ENCODE peak calls at places on chromosomes 11 and 22, in ten cellular contexts. K is uterus, E is Peyer's patch, A is transverse colon, S is heart left ventricle, O is spleen, I is prostate gland, F is ovary, Y is A549, J is gastrocnemius medialis. W is an unnamed sample.
A peak's percentile ranks its signal among the peaks of the same experiment; 100 is the strongest.

GRCh38 chr11:45423475-45424081 is 137.4 kb upstream of the SYT13 start:
- DNase-seq in F (no peak), K (no peak), A (no peak), I (no peak), E (no peak), J (no peak), Y (no peak), O (no peak), S (no peak), W (no peak)

GRCh38 chr11:31995525-31996123 is 95.2 kb upstream of the RCN1 start:
- DNase-seq in A (no peak), Y (peak; percentile 1), I (no peak), J (no peak), S (no peak), E (no peak), O (no peak), K (no peak), F (no peak), W (no peak)

GRCh38 chr22:45320326-45320976 is 10.7 kb downstream of the FAM118A start:
- DNase-seq in K (no peak), F (no peak), A (no peak), I (no peak), S (no peak), O (no peak), Y (no peak), E (no peak), J (no peak), W (no peak)

GRCh38 chr11:95985174-95985808 is 61.4 kb upstream of the MTMR2 start:
- DNase-seq in I (no peak), K (no peak), A (no peak), O (no peak), S (no peak), F (no peak), E (no peak), Y (peak; percentile 16), J (no peak), W (no peak)

GRCh38 chr22:31155425-31155824 is 4.6 kb upstream of the RNF185 start:
- DNase-seq in E (no peak), A (no peak), O (no peak), Y (no peak), I (no peak), J (no peak), K (no peak), F (no peak), S (no peak), W (no peak)

GRCh38 chr11:121521145-121522042 is 68.6 kb upstream of the SORL1-AS1 start:
- DNase-seq in F (no peak), Y (no peak), I (no peak), E (no peak), A (no peak), S (no peak), K (no peak), O (no peak), J (no peak), W (no peak)

GRCh38 chr11:2150206-2150847 is 10.7 kb downstream of the INS start:
- DNase-seq in S (no peak), I (no peak), F (no peak), E (no peak), A (no peak), J (no peak), K (no peak), O (no peak), Y (peak; percentile 72), W (no peak)

GRCh38 chr11:125272092-125272491 is 107.5 kb downstream of the PKNOX2 start:
- DNase-seq in O (no peak), J (no peak), Y (no peak), E (no peak), F (no peak), K (no peak), A (no peak), S (no peak), I (no peak), W (no peak)

GRCh38 chr11:75195164-75195962 is 44.5 kb downstream of the SLCO2B1 start:
- DNase-seq in K (peak; percentile 48), F (no peak), E (no peak), Y (no peak), A (peak; percentile 22), O (no peak), J (peak; percentile 58), S (peak; percentile 85), I (no peak), W (no peak)

GRCh38 chr22:38881464-38881871 is 9.5 kb upstream of the CBX6 start:
- DNase-seq in K (peak; percentile 81), S (peak; percentile 56), O (no peak), A (peak; percentile 54), F (peak; percentile 84), Y (no peak), J (peak; percentile 75), I (peak; percentile 75), E (no peak), W (no peak)

GRCh38 chr22:20486229-20486628 is 9.4 kb downstream of the KLHL22 start:
- DNase-seq in J (no peak), F (no peak), A (no peak), K (no peak), O (no peak), E (no peak), Y (no peak), I (no peak), S (no peak), W (no peak)

GRCh38 chr11:116224154-116224888 is 548.5 kb downstream of the BUD13 start:
- DNase-seq in F (no peak), O (no peak), I (peak; percentile 45), S (peak; percentile 36), E (peak; percentile 35), Y (peak; percentile 23), K (peak; percentile 28), A (peak; percentile 44), J (no peak), W (peak; percentile 16)

DNA sequence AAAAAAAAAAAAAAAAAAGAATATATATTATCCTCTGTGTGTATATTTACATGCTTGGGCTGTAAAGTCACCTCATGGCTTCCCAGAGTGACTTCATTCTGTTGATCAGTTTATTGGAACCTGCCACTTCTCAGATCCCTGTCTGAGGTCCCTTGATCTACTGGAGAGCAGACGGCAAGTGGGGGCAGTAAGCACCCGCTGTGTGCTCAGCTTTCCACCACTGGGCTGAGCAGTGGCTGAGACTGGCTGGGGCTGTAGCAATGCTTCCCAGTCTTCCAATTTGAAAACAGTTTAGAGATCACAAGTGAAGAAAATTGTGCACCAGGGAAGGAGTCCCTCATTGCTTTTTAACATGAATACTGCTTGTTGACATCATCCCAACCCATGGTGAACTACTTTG is 6.9 kb upstream of the RBM4B start:
- DNase-seq in I (no peak), J (no peak), F (no peak), A (no peak), S (no peak), O (no peak), K (no peak), Y (no peak), E (no peak), W (no peak)
- TF ChIP-seq POLR2A in I (no peak), J (no peak), F (no peak), A (no peak), S (no peak), O (no peak), K (no peak), Y (no peak), E (no peak), W (no peak)

DNA sequence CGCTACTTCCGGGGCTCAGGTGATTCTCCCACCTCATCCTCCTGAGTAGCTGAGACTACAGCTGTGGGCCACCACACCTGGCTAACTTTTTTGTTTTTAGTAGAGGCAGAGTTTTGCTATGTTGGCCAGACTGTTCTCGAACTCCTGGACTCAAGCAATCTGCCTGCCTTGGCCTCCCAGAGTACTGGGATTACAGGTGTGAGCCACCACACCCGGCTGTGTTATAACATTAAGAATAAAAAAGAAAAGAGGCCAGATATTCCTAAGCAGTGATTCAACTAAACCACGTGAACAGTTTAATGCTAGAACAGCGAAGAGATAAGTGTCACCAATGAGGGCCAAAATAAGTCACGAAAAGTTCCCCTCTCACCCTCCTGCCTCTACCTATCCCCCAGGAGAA is 3.7 kb downstream of the PRDM10 start:
- DNase-seq in F (no peak), S (no peak), J (no peak), E (no peak), O (no peak), K (no peak), I (no peak), A (no peak), Y (no peak), W (no peak)
- TF ChIP-seq POLR2A in F (no peak), S (no peak), J (no peak), E (no peak), O (no peak), K (no peak), I (no peak), A (no peak), Y (no peak), W (no peak)

DNA sequence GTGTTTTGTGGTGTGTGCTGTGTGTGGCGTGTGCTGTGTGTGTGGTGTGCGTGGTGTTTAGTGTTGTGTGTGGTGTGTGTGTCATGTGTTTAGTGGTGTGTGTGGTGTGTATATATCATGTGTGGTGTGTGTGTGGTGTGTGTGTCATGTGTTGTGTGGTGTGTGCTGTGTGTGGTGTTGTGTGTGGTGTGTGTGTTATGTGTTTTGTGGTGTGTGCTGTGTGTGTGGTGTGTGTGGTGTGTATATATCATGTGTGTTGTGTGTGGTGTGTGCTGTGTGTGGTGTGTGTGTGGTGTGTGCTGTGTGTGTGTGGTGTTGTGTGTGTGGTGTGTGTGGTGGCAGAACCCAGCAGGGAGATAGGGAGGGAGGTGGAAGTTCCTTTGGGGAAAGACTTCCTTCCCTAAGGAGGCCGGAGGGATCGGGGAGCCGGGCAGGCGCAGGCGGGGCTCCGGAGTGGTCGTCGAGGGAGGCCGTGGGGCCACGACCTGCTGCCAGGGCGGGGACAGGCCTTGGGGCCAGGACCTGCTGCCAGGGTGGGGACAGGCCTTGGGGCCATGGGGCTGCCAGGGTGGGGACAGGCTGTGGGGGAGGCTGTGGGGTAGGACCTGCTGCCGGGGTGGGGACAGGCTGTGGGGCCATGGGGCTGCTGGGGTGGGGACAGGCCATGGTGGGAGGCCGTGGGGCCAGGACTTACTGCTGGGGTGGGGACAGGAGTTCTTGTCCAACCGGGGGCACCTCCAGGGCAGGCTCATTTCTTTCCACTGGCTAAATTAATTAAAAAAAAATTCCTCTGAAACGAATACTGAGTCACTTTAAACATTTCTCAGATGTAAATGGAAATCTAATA is 15.2 kb downstream of the PIM3 start:
- DNase-seq in K (peak; percentile 23), S (no peak), F (peak; percentile 15), E (peak; percentile 16), J (peak; percentile 26), A (peak; percentile 37), I (no peak), Y (peak; percentile 41), O (peak; percentile 82), W (no peak)
- TF ChIP-seq POLR2A in K (no peak), S (no peak), F (no peak), E (no peak), J (no peak), A (no peak), I (no peak), Y (no peak), O (no peak), W (no peak)

DNA sequence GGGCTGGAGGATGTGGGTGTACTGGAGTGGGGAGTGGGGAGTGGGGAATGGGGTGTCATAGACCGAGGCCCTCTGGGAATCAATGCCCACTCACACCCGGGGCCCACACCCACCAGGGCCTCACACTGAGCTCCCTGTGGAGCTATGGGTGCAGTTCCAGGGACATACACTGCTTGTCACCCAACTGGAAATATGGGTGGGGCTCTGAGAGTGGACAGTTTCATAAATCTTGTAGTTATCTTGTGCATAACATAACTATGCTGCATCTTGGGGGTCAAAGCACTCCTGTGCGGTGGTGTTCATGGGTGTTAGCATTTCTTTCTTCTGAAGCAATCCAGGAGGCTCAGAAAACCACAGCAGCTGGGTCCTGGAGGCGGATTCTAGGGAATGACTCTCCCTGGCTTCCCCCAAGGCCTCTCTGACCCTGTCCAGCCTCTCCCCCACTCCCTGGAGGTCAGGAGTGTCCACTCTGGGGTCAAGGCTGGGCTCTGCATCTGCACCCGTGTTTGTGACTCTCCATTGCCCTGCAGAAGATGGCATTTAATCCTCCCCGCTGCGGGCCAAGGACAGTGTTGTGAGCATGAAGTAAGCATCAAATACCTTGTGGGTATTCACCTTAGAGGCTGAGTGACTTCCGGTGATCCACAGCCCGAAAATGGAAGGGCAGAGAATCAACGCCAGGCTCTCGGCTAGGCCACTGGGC is 172.5 kb downstream of the CTTN start:
- DNase-seq in S (no peak), I (no peak), E (no peak), O (peak; percentile 65), K (no peak), F (no peak), Y (no peak), A (no peak), J (no peak), W (no peak)
- TF ChIP-seq POLR2A in S (no peak), I (no peak), E (no peak), O (no peak), K (no peak), F (no peak), Y (no peak), A (no peak), J (no peak), W (no peak)

W was measured in H54.